ENCODE peak calls at places on chromosome 1, in six cellular contexts. U is K562, L is SK-N-SH, G is GM12878, K is HepG2, Y is H1. J is an unnamed sample.
A peak's percentile ranks its signal among the peaks of the same experiment; 100 is the strongest.

GRCh38 chr1:195530961-195531360 is 1077.3 kb downstream of the KCNT2 start:
- DNase-seq in U (no peak), L (no peak), G (no peak), K (no peak), Y (no peak), J (no peak)

GRCh38 chr1:110916669-110917306 is 43.8 kb downstream of the CD53 start:
- DNase-seq in U (peak; percentile 72), L (no peak), G (no peak), K (peak; percentile 2), Y (no peak), J (peak; percentile 28)

GRCh38 chr1:221783936-221784335 is 42.0 kb upstream of the DUSP10 start:
- DNase-seq in U (no peak), L (no peak), G (no peak), K (no peak), Y (no peak), J (no peak)

GRCh38 chr1:201676061-201676644 is 137.2 kb downstream of the NAV1 start:
- DNase-seq in U (no peak), L (no peak), G (no peak), K (no peak), Y (no peak), J (no peak)

GRCh38 chr1:94339229-94339927 is 78.8 kb upstream of the ABCD3 start:
- DNase-seq in U (no peak), L (no peak), G (no peak), K (no peak), Y (no peak), J (peak; percentile 89)

GRCh38 chr1:234611799-234612351 is 1.9 kb upstream of the IRF2BP2 start:
- DNase-seq in U (no peak), L (no peak), G (no peak), K (peak; percentile 96), Y (no peak), J (no peak)

GRCh38 chr1:24966724-24967346 is 36.8 kb upstream of the RUNX3 start:
- DNase-seq in U (peak; percentile 57), L (no peak), G (peak; percentile 73), K (no peak), Y (no peak), J (peak; percentile 86)

GRCh38 chr1:24713176-24713575 is 32.1 kb upstream of the CLIC4 start:
- DNase-seq in U (peak; percentile 1), L (no peak), G (no peak), K (no peak), Y (no peak), J (no peak)

GRCh38 chr1:228317891-228318810 is 88.5 kb downstream of the TRIM11 start:
- DNase-seq in U (no peak), L (no peak), G (no peak), K (no peak), Y (no peak), J (no peak)

DNA sequence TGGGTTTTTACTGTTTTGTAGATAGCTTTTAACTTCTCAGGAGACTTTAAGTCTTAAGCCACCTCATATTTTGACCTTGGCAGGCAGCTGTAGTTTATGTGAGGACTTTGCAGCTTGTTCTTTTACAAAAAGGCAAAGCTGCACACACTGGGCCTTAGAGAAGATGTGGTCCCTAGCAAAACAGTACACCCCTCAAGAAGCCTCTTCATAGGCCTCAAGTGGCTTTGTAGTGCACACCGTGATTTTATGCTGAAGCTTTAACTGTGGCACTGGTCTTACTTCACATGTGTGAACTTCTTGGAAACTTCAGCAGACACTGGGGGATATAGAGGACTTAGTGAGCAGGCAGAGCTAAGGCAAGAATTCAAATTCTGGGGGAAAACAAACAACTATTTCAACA is 83.6 kb downstream of the SNRPE start:
- DNase-seq in U (no peak), L (no peak), G (no peak), K (no peak), Y (no peak), J (no peak)
- TF ChIP-seq GABPA in U (no peak), L (no peak), G (no peak), K (no peak), Y (no peak), J (no peak)

DNA sequence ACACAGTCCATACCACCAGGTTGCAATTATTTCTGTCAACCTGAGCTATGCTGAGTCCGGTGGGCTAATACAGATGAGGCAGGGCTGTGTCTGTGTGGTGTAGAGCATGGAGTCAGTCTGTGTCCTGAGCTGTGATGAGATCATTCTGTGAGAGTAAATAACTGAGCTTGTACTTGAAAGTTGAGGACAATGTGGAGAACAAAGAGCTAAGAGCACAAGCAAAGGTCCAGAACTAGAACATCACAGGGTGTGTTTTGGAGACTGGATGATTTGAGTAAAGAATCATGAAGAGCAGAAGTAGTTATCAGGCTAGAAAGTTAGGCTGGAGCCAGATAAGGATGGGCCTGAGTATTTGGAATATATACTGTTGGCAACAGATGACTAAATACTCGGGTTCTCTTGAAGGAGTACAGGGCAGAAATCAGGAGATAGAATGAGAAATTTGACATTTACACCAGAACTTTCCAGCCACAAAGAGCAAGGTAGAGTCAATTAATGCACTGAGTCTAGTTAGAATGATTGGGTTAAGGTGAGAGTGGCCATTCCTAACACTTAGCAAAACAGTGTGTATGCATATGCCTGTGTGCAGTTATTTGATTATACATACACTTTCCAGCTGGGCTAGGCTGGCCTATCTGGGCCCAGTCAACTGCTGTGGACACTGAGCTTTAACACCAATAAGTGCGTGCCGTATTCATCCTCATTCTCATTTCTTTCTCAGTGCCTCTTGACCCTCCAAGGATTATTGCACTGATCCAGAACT is 48.8 kb downstream of the LEPR start:
- DNase-seq in U (no peak), L (no peak), G (no peak), K (peak; percentile 61), Y (no peak), J (no peak)
- TF ChIP-seq GABPA in U (no peak), L (no peak), G (no peak), K (no peak), Y (no peak), J (no peak)

GRCh38 chr1:2210084-2210653 is 15.6 kb upstream of the FAAP20 start:
- DNase-seq in U (no peak), L (no peak), G (no peak), K (no peak), Y (no peak), J (no peak)

GRCh38 chr1:2206813-2207488 is 12.4 kb upstream of the FAAP20 start:
- DNase-seq in U (peak; percentile 61), L (no peak), G (no peak), K (no peak), Y (no peak), J (no peak)

GRCh38 chr1:2209400-2210083 is 15.0 kb upstream of the FAAP20 start:
- DNase-seq in U (no peak), L (no peak), G (no peak), K (no peak), Y (no peak), J (no peak)

GRCh38 chr1:2210786-2211185 is 16.2 kb upstream of the FAAP20 start:
- DNase-seq in U (no peak), L (no peak), G (no peak), K (no peak), Y (no peak), J (no peak)

DNA sequence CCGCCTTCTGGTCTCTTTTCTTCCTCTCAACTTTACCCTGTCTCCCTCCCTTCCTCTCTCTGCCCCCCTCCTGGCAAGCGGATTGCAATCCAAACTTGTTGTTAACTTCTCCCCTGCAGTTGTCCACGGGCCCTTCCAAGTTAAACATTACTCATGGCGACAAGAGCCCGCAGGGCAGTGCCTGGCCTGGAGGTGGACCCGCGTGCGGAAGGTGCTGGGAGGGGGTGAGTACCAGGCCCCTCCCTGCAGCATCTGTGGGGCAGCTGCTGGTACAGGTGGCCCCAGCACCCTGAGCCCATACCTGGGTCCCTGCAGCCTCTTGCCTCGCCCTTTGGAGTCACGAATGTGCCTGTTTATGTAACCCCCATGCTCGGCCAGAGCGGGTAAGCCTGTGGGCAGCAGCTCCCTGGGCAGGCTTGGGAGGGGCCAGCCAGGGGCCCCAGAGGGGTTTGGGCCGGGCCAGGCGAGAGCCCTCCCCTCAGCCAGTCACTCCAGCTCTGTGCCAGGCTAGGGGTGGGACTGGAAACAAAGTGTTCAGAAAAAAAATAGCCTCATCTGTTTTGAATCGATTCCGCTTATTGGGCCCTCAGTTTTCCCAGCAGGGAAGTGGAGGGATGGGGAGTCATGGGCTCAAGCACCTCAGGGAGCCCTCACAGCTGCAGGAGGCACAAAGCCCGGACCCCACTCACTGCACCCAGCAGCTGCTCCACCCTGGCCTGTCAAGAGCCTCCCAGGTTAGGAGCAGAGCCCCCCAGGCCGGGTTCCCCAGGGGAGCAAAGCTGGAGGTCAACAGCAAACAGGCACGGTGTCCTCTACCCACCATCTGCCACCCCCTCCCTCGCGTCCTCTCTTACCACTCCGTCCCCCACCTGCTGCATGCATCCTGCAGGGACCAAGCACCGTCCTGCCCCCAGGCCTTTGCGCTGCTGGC is 14.0 kb upstream of the FAAP20 start:
- DNase-seq in U (no peak), L (no peak), G (no peak), K (peak; percentile 93), Y (no peak), J (no peak)
- TF ChIP-seq GABPA in U (no peak), L (no peak), G (no peak), K (no peak), Y (no peak), J (no peak)

GRCh38 chr1:160987359-160988062 is 32.9 kb upstream of the ITLN2 start:
- DNase-seq in U (no peak), L (no peak), G (no peak), K (no peak), Y (no peak), J (no peak)

GRCh38 chr1:160978510-160978927 is 23.9 kb upstream of the ITLN2 start:
- DNase-seq in U (no peak), L (no peak), G (no peak), K (peak; percentile 80), Y (no peak), J (no peak)

GRCh38 chr1:160985723-160986122 is 31.1 kb upstream of the ITLN2 start:
- DNase-seq in U (no peak), L (no peak), G (no peak), K (no peak), Y (no peak), J (no peak)

GRCh38 chr1:160981584-160982411 is 27.2 kb upstream of the ITLN2 start:
- DNase-seq in U (no peak), L (peak; percentile 22), G (no peak), K (no peak), Y (peak; percentile 58), J (no peak)
- TF ChIP-seq GABPA in U (no peak), L (no peak), G (no peak), K (no peak), Y (no peak), J (no peak)

GRCh38 chr1:7576946-7577657 is 194.0 kb upstream of the VAMP3 start:
- DNase-seq in U (peak; percentile 54), L (no peak), G (no peak), K (no peak), Y (no peak), J (no peak)
- TF ChIP-seq GABPA in U (no peak), L (no peak), G (no peak), K (no peak), Y (no peak), J (no peak)

GRCh38 chr1:2050793-2051682 is 827 bp downstream of the PRKCZ start:
- DNase-seq in U (no peak), L (no peak), G (no peak), K (no peak), Y (no peak), J (no peak)
- TF ChIP-seq GABPA in U (no peak), L (no peak), G (no peak), K (no peak), Y (no peak), J (no peak)